ENCODE peak calls at places on chromosome 20, in eight cellular contexts. E is stomach, U is tibial nerve, H is K562, K is NB4, Y is testis, W is GM12891, B is upper lobe of left lung. J is an unnamed sample.

GRCh38 chr20:62951896-62952372 is 575 bp upstream of the SLC17A9 start:
- DNase-seq in W (no peak), E (no peak), H (no peak), K (no peak), Y (no peak), U (no peak), B (peak; percentile 55), J (no peak)

GRCh38 chr20:20465259-20465658 is 97.4 kb downstream of the INSM1 start:
- DNase-seq in H (no peak), E (no peak), W (no peak), Y (no peak), U (no peak), K (peak; percentile 28), B (no peak), J (no peak)

GRCh38 chr20:2804041-2804828 is 3.8 kb upstream of the CPXM1 start:
- DNase-seq in K (no peak), H (peak; percentile 37), E (no peak), W (no peak), U (no peak), Y (no peak), B (no peak), J (no peak)

GRCh38 chr20:38231786-38232130 is 28.8 kb downstream of the KIAA1755 start:
- DNase-seq in K (no peak), H (no peak), U (no peak), E (no peak), W (no peak), B (no peak), Y (peak; percentile 53), J (no peak)

GRCh38 chr20:44770480-44771171 is 25.0 kb downstream of the KCNK15 start:
- DNase-seq in H (no peak), W (no peak), U (no peak), K (peak; percentile 28), Y (no peak), E (no peak), B (no peak), J (no peak)

GRCh38 chr20:38926934-38927616 is 858 bp downstream of the FAM83D start:
- DNase-seq in B (no peak), H (no peak), W (no peak), K (no peak), Y (no peak), E (no peak), U (no peak), J (peak; percentile 66)

GRCh38 chr20:4555188-4555893 is 166.4 kb upstream of the PRND start:
- DNase-seq in E (no peak), W (no peak), U (no peak), B (no peak), K (no peak), Y (no peak), H (no peak), J (no peak)

GRCh38 chr20:50172347-50173013 is 18.1 kb upstream of the CEBPB start:
- DNase-seq in B (peak; percentile 93), U (peak; percentile 73), H (no peak), E (peak; percentile 88), K (no peak), Y (peak; percentile 84), W (no peak), J (peak; percentile 32)

GRCh38 chr20:50918403-50918802 is 12.8 kb downstream of the ADNP start:
- DNase-seq in H (no peak), K (no peak), E (no peak), W (no peak), U (no peak), Y (no peak), B (no peak), J (no peak)

GRCh38 chr20:44501448-44501847 is 20.4 kb downstream of the SERINC3 start:
- DNase-seq in E (no peak), K (no peak), B (no peak), U (no peak), W (no peak), Y (no peak), H (no peak), J (no peak)

GRCh38 chr20:13119583-13119982 is 101.5 kb upstream of the ISM1 start:
- DNase-seq in U (no peak), W (no peak), H (peak; percentile 44), B (no peak), K (peak; percentile 59), E (no peak), Y (peak; percentile 44), J (peak; percentile 59)

GRCh38 chr20:37534401-37535157 is 6.9 kb upstream of the BLCAP start:
- DNase-seq in U (no peak), K (peak; percentile 83), E (peak; percentile 46), W (no peak), B (no peak), Y (peak; percentile 75), H (peak; percentile 79), J (peak; percentile 61)

GRCh38 chr20:43945391-43946205 is 30.9 kb downstream of the TOX2 start:
- DNase-seq in K (no peak), U (no peak), B (peak; percentile 70), E (no peak), H (no peak), Y (no peak), W (no peak), J (no peak)

GRCh38 chr20:4812641-4813075 is 90.9 kb downstream of the PRND start:
- DNase-seq in K (peak; percentile 69), W (no peak), U (no peak), B (no peak), H (no peak), Y (no peak), E (no peak), J (no peak)

GRCh38 chr20:34312544-34313217 is 9.5 kb upstream of the AHCY start:
- DNase-seq in K (peak; percentile 91), Y (peak; percentile 89), B (no peak), H (peak; percentile 93), W (peak; percentile 73), U (peak; percentile 67), E (peak; percentile 89), J (peak; percentile 88)

GRCh38 chr20:37341632-37342031 is 4.3 kb upstream of the SRC start:
- DNase-seq in H (no peak), Y (no peak), E (no peak), B (peak; percentile 24), W (no peak), U (no peak), K (no peak), J (no peak)

GRCh38 chr20:1202762-1203504 is at the start of gene C20orf202:
- DNase-seq in E (no peak), K (no peak), U (no peak), H (no peak), W (no peak), B (no peak), Y (no peak), J (no peak)

GRCh38 chr20:34127787-34128186 is 15.7 kb upstream of the EIF2S2 start:
- DNase-seq in W (no peak), E (no peak), H (peak; percentile 71), U (no peak), Y (no peak), K (no peak), B (no peak), J (peak; percentile 73)

GRCh38 chr20:58971429-58971828 is 9.6 kb upstream of the NELFCD start:
- DNase-seq in Y (no peak), E (no peak), U (no peak), K (no peak), W (no peak), B (no peak), H (no peak), J (no peak)

DNA sequence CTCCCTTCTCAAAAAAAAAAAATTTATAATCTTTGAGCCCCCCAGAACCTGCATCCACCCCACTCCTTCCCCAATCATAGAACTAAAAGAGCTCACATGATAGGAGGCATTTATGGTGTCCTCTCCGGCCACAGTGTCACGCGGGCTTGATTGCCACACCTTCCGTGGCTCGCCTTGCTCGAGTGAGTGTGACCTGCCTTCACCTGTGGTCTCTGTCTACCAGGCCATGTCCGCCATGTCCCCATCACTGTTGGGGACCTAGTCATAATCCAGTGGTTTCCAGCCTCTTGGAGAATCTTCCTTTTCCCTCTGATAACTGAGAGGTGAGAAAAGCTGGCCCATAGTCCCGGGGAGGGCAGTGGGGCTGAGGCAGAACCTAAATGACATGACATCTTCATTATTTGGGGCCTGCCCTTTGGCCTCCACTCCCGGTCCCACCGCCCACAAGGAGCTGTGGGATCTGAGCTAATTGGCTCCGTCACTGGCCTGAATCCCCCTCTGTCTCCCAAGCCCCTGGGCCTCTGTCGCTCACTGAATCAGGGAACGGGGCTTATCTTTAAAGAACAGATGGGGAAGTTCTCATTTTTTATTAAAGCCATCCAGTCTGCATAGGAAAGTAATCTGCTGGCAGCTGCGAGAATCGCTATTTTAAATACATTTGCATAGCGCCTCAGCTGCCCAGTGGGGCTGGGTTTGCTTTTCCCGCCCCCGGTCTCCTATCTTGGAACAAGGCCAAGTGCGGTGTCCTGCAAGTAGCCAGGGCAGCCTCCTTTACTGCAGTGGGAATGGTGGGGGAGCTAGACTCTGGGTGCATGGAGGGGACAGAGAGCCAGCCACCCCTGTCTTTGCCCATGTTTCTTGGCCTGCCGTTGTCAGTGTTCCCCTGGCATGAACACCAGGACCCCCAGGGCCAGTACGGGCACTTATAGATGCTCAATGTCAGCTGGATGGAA is 197.6 kb upstream of the PMEPA1 start:
- DNase-seq in H (peak; percentile 16), E (no peak), W (no peak), U (no peak), K (no peak), B (no peak), Y (no peak), J (no peak)
- TF ChIP-seq POLR2A in H (no peak), E (no peak), W (no peak), U (no peak), K (no peak), B (no peak), Y (no peak), J (no peak)

GRCh38 chr20:47576516-47577033 is 74.9 kb downstream of the NCOA3 start:
- DNase-seq in U (no peak), Y (peak; percentile 28), K (peak; percentile 70), B (no peak), W (no peak), H (peak; percentile 90), E (peak; percentile 55), J (peak; percentile 28)
- TF ChIP-seq POLR2A in U (no peak), Y (no peak), K (no peak), B (no peak), W (no peak), H (no peak), E (no peak), J (no peak)

DNA sequence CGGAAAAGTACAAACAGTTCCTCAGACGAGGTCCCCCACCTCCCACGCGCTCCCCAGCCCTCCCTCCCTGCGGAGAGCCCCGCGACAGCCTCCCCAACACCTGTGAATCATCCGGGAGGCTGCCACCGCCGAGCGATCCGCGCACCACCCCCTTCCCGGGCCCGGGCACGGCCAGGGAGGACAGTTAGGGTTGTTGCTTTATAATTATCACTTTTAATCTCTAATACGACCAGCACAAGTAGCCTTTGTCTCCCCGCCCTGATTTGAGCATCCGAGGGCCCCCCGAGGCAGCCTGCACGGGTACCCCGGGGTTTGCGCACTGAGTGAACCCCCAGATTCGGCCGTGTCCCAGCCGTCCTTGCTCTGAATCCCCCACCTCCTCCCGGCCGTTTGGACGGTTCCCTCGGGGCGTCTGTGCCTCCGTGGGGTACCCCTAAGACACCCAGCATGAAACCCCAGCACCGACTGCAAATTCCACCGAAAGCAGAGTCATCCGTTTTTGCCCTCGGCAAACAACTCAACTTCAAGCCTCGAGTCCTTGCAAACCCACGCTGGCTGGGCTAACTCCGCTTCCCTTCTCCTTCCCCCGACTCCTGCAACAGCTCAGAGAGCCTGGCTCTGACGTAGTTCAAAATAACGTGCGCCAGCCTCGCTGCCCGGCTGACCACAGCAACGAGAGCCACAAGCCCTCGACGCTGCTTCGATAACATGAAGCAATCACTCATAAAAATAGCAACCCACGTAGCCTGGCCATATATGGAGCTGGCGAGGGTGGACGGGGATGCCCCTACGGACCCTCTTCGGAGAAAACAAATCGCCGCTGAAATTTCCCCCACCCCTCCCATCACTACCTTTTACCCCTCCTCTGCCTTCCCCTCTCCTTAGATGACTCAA is 866 bp upstream of the SNAP25 start:
- DNase-seq in Y (peak; percentile 91), U (no peak), E (no peak), K (peak; percentile 11), H (no peak), W (no peak), B (peak; percentile 83), J (no peak)
- TF ChIP-seq POLR2A in Y (no peak), U (no peak), E (no peak), K (no peak), H (no peak), W (no peak), B (no peak), J (no peak)

GRCh38 chr20:64035066-64035932 is 683 bp upstream of the C20orf204 start:
- DNase-seq in K (no peak), W (no peak), H (no peak), E (no peak), B (peak; percentile 62), Y (no peak), U (no peak), J (no peak)
- TF ChIP-seq POLR2A in K (no peak), W (peak; percentile 7), H (no peak), E (no peak), B (no peak), Y (no peak), U (no peak), J (no peak)